ENCODE peak calls at places on chromosomes 1 and 21, in eight cellular contexts. One of them, this sample, is unnamed.

GRCh38 chr1:221794079-221794670 is 52.3 kb upstream of the DUSP10 start:
- DNase-seq in neural progenitor cell: no peak
- DNase-seq in CD8-positive, alpha-beta T cell: no peak
- DNase-seq in HL-60: no peak
- DNase-seq in stomach: no peak
- DNase-seq in IMR-90: peak; percentile 77
- DNase-seq in PC-9: no peak
- DNase-seq in lung: no peak
- DNase-seq in this sample: no peak

GRCh38 chr1:150967936-150968335 is 6.7 kb downstream of the CERS2 start:
- DNase-seq in neural progenitor cell: no peak
- DNase-seq in CD8-positive, alpha-beta T cell: no peak
- DNase-seq in HL-60: no peak
- DNase-seq in stomach: no peak
- DNase-seq in IMR-90: no peak
- DNase-seq in PC-9: no peak
- DNase-seq in lung: no peak
- DNase-seq in this sample: no peak

GRCh38 chr1:101366513-101367215 is 129.8 kb downstream of the S1PR1 start:
- DNase-seq in neural progenitor cell: no peak
- DNase-seq in CD8-positive, alpha-beta T cell: no peak
- DNase-seq in HL-60: no peak
- DNase-seq in stomach: no peak
- DNase-seq in IMR-90: peak; percentile 53
- DNase-seq in PC-9: no peak
- DNase-seq in lung: no peak
- DNase-seq in this sample: no peak

GRCh38 chr1:224727351-224727750 is 111.2 kb downstream of the CNIH3 start:
- DNase-seq in neural progenitor cell: no peak
- DNase-seq in CD8-positive, alpha-beta T cell: no peak
- DNase-seq in HL-60: no peak
- DNase-seq in stomach: no peak
- DNase-seq in IMR-90: no peak
- DNase-seq in PC-9: no peak
- DNase-seq in lung: no peak
- DNase-seq in this sample: no peak

GRCh38 chr1:199550384-199551067 is 477.0 kb upstream of the NR5A2 start:
- DNase-seq in neural progenitor cell: no peak
- DNase-seq in CD8-positive, alpha-beta T cell: no peak
- DNase-seq in HL-60: no peak
- DNase-seq in stomach: no peak
- DNase-seq in IMR-90: peak; percentile 49
- DNase-seq in PC-9: no peak
- DNase-seq in lung: no peak
- DNase-seq in this sample: no peak

GRCh38 chr1:240021709-240022108 is 70.0 kb upstream of the FMN2 start:
- DNase-seq in neural progenitor cell: no peak
- DNase-seq in CD8-positive, alpha-beta T cell: no peak
- DNase-seq in HL-60: no peak
- DNase-seq in stomach: no peak
- DNase-seq in IMR-90: no peak
- DNase-seq in PC-9: no peak
- DNase-seq in lung: no peak
- DNase-seq in this sample: no peak

GRCh38 chr1:2192031-2192995 is 2.3 kb downstream of the FAAP20 start:
- DNase-seq in neural progenitor cell: no peak
- DNase-seq in CD8-positive, alpha-beta T cell: no peak
- DNase-seq in HL-60: no peak
- DNase-seq in stomach: no peak
- DNase-seq in IMR-90: peak; percentile 70
- DNase-seq in PC-9: no peak
- DNase-seq in lung: peak; percentile 67
- DNase-seq in this sample: no peak

GRCh38 chr1:176051902-176052518 is 155.1 kb downstream of the COP1 start:
- DNase-seq in neural progenitor cell: no peak
- DNase-seq in CD8-positive, alpha-beta T cell: no peak
- DNase-seq in HL-60: peak; percentile 33
- DNase-seq in stomach: no peak
- DNase-seq in IMR-90: peak; percentile 47
- DNase-seq in PC-9: no peak
- DNase-seq in lung: no peak
- DNase-seq in this sample: no peak

GRCh38 chr1:165353731-165354671 is 2.5 kb downstream of the LMX1A start:
- DNase-seq in neural progenitor cell: peak; percentile 65
- DNase-seq in CD8-positive, alpha-beta T cell: no peak
- DNase-seq in HL-60: no peak
- DNase-seq in stomach: no peak
- DNase-seq in IMR-90: no peak
- DNase-seq in PC-9: no peak
- DNase-seq in lung: no peak
- DNase-seq in this sample: no peak

GRCh38 chr1:221431068-221431651 is 310.7 kb downstream of the DUSP10 start:
- DNase-seq in neural progenitor cell: no peak
- DNase-seq in CD8-positive, alpha-beta T cell: no peak
- DNase-seq in HL-60: no peak
- DNase-seq in stomach: no peak
- DNase-seq in IMR-90: peak; percentile 40
- DNase-seq in PC-9: no peak
- DNase-seq in lung: no peak
- DNase-seq in this sample: no peak

GRCh38 chr1:202264300-202265075 is 70.9 kb downstream of the LGR6 start:
- DNase-seq in neural progenitor cell: no peak
- DNase-seq in CD8-positive, alpha-beta T cell: no peak
- DNase-seq in HL-60: no peak
- DNase-seq in stomach: no peak
- DNase-seq in IMR-90: no peak
- DNase-seq in PC-9: no peak
- DNase-seq in lung: no peak
- DNase-seq in this sample: no peak

DNA sequence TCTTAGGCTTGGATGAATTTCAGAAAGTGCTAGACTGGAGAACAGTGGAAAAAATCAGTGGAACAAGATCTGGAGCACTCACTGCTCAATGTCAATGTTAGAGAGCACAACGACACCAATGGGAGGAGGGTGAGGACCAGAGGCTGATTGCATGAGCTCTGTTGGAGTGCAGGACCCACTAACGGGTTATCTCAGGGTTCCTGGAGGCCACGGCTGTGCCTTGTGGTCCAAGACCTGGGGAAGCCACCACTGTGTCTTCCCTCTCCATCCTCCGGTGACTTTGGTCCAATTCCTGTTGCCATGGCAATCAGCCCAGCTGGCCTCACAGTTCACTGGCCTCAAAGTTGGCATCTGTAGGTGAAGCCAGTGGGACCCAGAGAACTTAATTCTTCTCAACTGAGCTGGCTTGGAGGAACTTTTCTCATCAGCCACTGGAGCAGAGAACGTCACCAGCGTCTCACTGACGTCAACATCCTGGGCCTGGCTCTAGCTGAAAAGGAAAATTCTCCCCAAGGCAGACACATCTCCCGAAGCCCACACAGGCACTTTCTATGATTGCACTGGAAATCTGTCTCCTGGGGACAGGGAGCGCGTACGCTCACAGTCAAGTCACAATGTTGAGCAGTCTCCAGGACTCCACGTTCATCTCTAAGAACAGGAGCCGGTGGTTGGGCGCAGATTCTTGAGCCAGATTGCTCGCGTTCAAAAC is 21.8 kb upstream of the GPR157 start:
- DNase-seq in neural progenitor cell: no peak
- DNase-seq in CD8-positive, alpha-beta T cell: no peak
- DNase-seq in HL-60: no peak
- DNase-seq in stomach: no peak
- DNase-seq in IMR-90: peak; percentile 72
- DNase-seq in PC-9: no peak
- DNase-seq in lung: no peak
- DNase-seq in this sample: peak; percentile 73
- H3K27ac ChIP-seq in neural progenitor cell: no peak overlapping the region
- H3K27ac ChIP-seq in CD8-positive, alpha-beta T cell: no peak overlapping the region
- H3K27ac ChIP-seq in HL-60: no peak overlapping the region
- H3K27ac ChIP-seq in stomach: no peak overlapping the region
- H3K27ac ChIP-seq in IMR-90: peak overlapping the region; percentile 17
- H3K27ac ChIP-seq in PC-9: no peak overlapping the region
- H3K27ac ChIP-seq in lung: no peak overlapping the region
- H3K27ac ChIP-seq in this sample: peak overlapping the region; percentile 32

GRCh38 chr21:39197448-39197847 is 14.2 kb upstream of the PSMG1 start:
- DNase-seq in neural progenitor cell: no peak
- DNase-seq in CD8-positive, alpha-beta T cell: no peak
- DNase-seq in HL-60: no peak
- DNase-seq in stomach: no peak
- DNase-seq in IMR-90: no peak
- DNase-seq in PC-9: no peak
- DNase-seq in lung: no peak
- DNase-seq in this sample: no peak

GRCh38 chr21:39196310-39196709 is 13.1 kb upstream of the PSMG1 start:
- DNase-seq in neural progenitor cell: no peak
- DNase-seq in CD8-positive, alpha-beta T cell: no peak
- DNase-seq in HL-60: no peak
- DNase-seq in stomach: no peak
- DNase-seq in IMR-90: no peak
- DNase-seq in PC-9: no peak
- DNase-seq in lung: no peak
- DNase-seq in this sample: no peak

GRCh38 chr21:39193380-39193779 is 10.1 kb upstream of the PSMG1 start:
- DNase-seq in neural progenitor cell: no peak
- DNase-seq in CD8-positive, alpha-beta T cell: no peak
- DNase-seq in HL-60: no peak
- DNase-seq in stomach: no peak
- DNase-seq in IMR-90: no peak
- DNase-seq in PC-9: no peak
- DNase-seq in lung: no peak
- DNase-seq in this sample: no peak

GRCh38 chr21:39196838-39197237 is 13.6 kb upstream of the PSMG1 start:
- DNase-seq in neural progenitor cell: no peak
- DNase-seq in CD8-positive, alpha-beta T cell: no peak
- DNase-seq in HL-60: no peak
- DNase-seq in stomach: no peak
- DNase-seq in IMR-90: no peak
- DNase-seq in PC-9: no peak
- DNase-seq in lung: no peak
- DNase-seq in this sample: no peak
- H3K27ac ChIP-seq in neural progenitor cell: no peak overlapping the region
- H3K27ac ChIP-seq in CD8-positive, alpha-beta T cell: no peak overlapping the region
- H3K27ac ChIP-seq in HL-60: no peak overlapping the region
- H3K27ac ChIP-seq in stomach: no peak overlapping the region
- H3K27ac ChIP-seq in IMR-90: no peak overlapping the region
- H3K27ac ChIP-seq in PC-9: no peak overlapping the region
- H3K27ac ChIP-seq in lung: no peak overlapping the region
- H3K27ac ChIP-seq in this sample: no peak overlapping the region

GRCh38 chr1:112461200-112461871 is 47.4 kb upstream of the WNT2B start:
- DNase-seq in neural progenitor cell: peak; percentile 9
- DNase-seq in CD8-positive, alpha-beta T cell: no peak
- DNase-seq in HL-60: no peak
- DNase-seq in stomach: no peak
- DNase-seq in IMR-90: no peak
- DNase-seq in PC-9: no peak
- DNase-seq in lung: peak; percentile 46
- DNase-seq in this sample: no peak

GRCh38 chr1:112462953-112463279 is 45.8 kb upstream of the WNT2B start:
- DNase-seq in neural progenitor cell: no peak
- DNase-seq in CD8-positive, alpha-beta T cell: no peak
- DNase-seq in HL-60: no peak
- DNase-seq in stomach: no peak
- DNase-seq in IMR-90: no peak
- DNase-seq in PC-9: no peak
- DNase-seq in lung: no peak
- DNase-seq in this sample: no peak

GRCh38 chr1:112464501-112464900 is 44.3 kb upstream of the WNT2B start:
- DNase-seq in neural progenitor cell: no peak
- DNase-seq in CD8-positive, alpha-beta T cell: no peak
- DNase-seq in HL-60: no peak
- DNase-seq in stomach: no peak
- DNase-seq in IMR-90: no peak
- DNase-seq in PC-9: peak; percentile 84
- DNase-seq in lung: no peak
- DNase-seq in this sample: no peak

GRCh38 chr1:112466078-112466660 is 42.6 kb upstream of the WNT2B start:
- DNase-seq in neural progenitor cell: peak; percentile 95
- DNase-seq in CD8-positive, alpha-beta T cell: peak; percentile 80
- DNase-seq in HL-60: peak; percentile 90
- DNase-seq in stomach: peak; percentile 95
- DNase-seq in IMR-90: peak; percentile 94
- DNase-seq in PC-9: peak; percentile 89
- DNase-seq in lung: peak; percentile 96
- DNase-seq in this sample: peak; percentile 97

DNA sequence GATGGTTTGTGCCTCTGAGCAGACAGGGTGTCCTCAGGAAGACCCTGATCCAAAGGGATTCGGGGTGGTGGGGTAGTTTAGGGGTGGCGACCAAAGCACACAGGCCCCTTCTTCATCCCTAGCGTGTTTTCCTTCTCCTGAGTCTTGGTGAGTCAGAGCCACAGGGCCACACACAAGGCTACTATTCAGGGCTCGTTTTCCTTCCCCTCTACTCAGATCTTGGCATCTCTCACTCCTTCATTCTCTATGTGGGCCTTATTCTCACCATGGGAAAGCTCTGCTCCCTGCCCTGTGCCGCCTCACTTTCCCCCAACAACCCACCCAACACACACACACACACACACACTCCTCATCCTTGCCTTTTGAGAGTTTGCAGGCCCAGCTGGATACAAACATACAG is 43.6 kb upstream of the WNT2B start:
- DNase-seq in neural progenitor cell: no peak
- DNase-seq in CD8-positive, alpha-beta T cell: no peak
- DNase-seq in HL-60: no peak
- DNase-seq in stomach: no peak
- DNase-seq in IMR-90: peak; percentile 64
- DNase-seq in PC-9: no peak
- DNase-seq in lung: no peak
- DNase-seq in this sample: no peak
- H3K27ac ChIP-seq in neural progenitor cell: no peak overlapping the region
- H3K27ac ChIP-seq in CD8-positive, alpha-beta T cell: no peak overlapping the region
- H3K27ac ChIP-seq in HL-60: no peak overlapping the region
- H3K27ac ChIP-seq in stomach: no peak overlapping the region
- H3K27ac ChIP-seq in IMR-90: peak overlapping the region; percentile 77
- H3K27ac ChIP-seq in PC-9: no peak overlapping the region
- H3K27ac ChIP-seq in lung: no peak overlapping the region
- H3K27ac ChIP-seq in this sample: peak overlapping the region; percentile 76

DNA sequence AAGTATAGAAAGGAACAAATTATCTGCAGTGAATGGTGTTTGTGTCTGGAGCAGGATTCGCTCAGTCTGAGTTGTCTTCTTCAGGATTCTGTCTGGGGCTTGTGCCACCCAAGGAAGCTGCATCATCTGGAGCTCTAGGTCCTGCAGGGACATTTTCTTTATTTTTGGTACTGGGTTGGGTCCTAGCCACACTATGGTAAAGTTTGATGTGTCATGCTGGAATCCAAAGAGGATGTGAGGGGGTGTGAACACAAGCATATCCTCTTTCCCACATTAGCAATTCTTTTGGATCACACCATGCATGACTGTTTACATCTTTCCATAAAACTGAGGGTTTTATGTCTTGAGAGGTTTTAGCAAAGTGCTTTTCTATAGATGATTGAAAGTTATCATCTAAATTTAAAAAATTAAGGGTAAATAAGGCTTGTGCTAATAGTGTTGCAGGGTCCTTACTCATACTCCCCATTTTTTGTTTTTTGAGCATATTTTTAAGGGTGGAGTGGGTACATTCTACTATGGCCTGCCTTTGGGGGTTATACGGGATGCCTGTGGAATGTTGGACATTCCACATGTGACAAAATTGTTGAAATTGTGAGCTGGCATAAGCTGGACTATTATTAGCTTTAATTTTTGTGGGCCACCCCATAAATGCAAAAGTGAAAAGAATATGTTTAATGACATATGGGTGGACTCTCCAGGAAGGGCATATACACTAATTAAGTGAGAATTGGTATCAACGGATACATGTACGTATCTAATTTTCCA is 152.0 kb upstream of the HMCN1 start:
- DNase-seq in neural progenitor cell: no peak
- DNase-seq in CD8-positive, alpha-beta T cell: no peak
- DNase-seq in HL-60: no peak
- DNase-seq in stomach: no peak
- DNase-seq in IMR-90: peak; percentile 30
- DNase-seq in PC-9: no peak
- DNase-seq in lung: no peak
- DNase-seq in this sample: no peak
- H3K27ac ChIP-seq in neural progenitor cell: no peak overlapping the region
- H3K27ac ChIP-seq in CD8-positive, alpha-beta T cell: no peak overlapping the region
- H3K27ac ChIP-seq in HL-60: no peak overlapping the region
- H3K27ac ChIP-seq in stomach: no peak overlapping the region
- H3K27ac ChIP-seq in IMR-90: no peak overlapping the region
- H3K27ac ChIP-seq in PC-9: no peak overlapping the region
- H3K27ac ChIP-seq in lung: no peak overlapping the region
- H3K27ac ChIP-seq in this sample: no peak overlapping the region